ENCODE peak calls at places on chromosomes 4 and X, in ten cellular contexts. I, W, P, F, J, B, T, S, X and R are unnamed samples.

GRCh38 chr4:55241461-55241860 is 104.6 kb upstream of the SRD5A3 start:
- DNase-seq in I (no peak), W (no peak), P (no peak), F (no peak), J (no peak), B (no peak), T (no peak), S (no peak), X (no peak), R (no peak)

GRCh38 chrX:40468033-40468979 is 112.5 kb upstream of the ATP6AP2 start:
- DNase-seq in I (no peak), W (peak), P (peak), F (no peak), J (peak), B (no peak), T (peak), S (peak), X (peak), R (peak)

GRCh38 chr4:173012608-173013007 is 156.0 kb upstream of the GALNT7 start:
- DNase-seq in I (no peak), W (no peak), P (no peak), F (no peak), J (no peak), B (no peak), T (no peak), S (no peak), X (no peak), R (no peak)

GRCh38 chr4:87298362-87298761 is 24.3 kb downstream of the HSD17B13 start:
- DNase-seq in I (no peak), W (no peak), P (no peak), F (no peak), J (no peak), B (no peak), T (no peak), S (no peak), X (no peak), R (no peak)

GRCh38 chrX:24870143-24870542 is 145.6 kb downstream of the ARX start:
- DNase-seq in I (no peak), W (no peak), P (no peak), F (no peak), J (no peak), B (no peak), T (peak), S (no peak), X (peak), R (no peak)

GRCh38 chr4:163548481-163549243 is 54.2 kb downstream of the TMA16 start:
- DNase-seq in I (no peak), W (peak), P (peak), F (no peak), J (peak), B (peak), T (peak), S (no peak), X (peak), R (peak)

GRCh38 chr4:24105183-24106039 is 215.6 kb upstream of the PPARGC1A start:
- DNase-seq in I (no peak), W (no peak), P (no peak), F (no peak), J (no peak), B (peak), T (no peak), S (no peak), X (peak), R (no peak)

GRCh38 chr4:100849319-100849718 is 331.5 kb upstream of the EMCN start:
- DNase-seq in I (no peak), W (no peak), P (no peak), F (no peak), J (no peak), B (no peak), T (no peak), S (no peak), X (no peak), R (peak)

GRCh38 chrX:154829926-154830442 is 4.5 kb downstream of the SMIM9 start:
- DNase-seq in I (no peak), W (peak), P (no peak), F (no peak), J (no peak), B (no peak), T (no peak), S (no peak), X (no peak), R (no peak)

GRCh38 chr4:71266090-71266794 is 72.6 kb upstream of the SLC4A4 start:
- DNase-seq in I (no peak), W (no peak), P (no peak), F (no peak), J (no peak), B (no peak), T (no peak), S (no peak), X (peak), R (no peak)

GRCh38 chr4:106355193-106355592 is 13.4 kb downstream of the GIMD1 start:
- DNase-seq in I (no peak), W (no peak), P (no peak), F (no peak), J (no peak), B (no peak), T (no peak), S (no peak), X (no peak), R (no peak)

GRCh38 chrX:96436105-96436504 is 248.5 kb upstream of the DIAPH2 start:
- DNase-seq in I (no peak), W (no peak), P (no peak), F (no peak), J (no peak), B (no peak), T (no peak), S (no peak), X (peak), R (no peak)

GRCh38 chr4:175054980-175055379 is 136.8 kb downstream of the ADAM29 start:
- DNase-seq in I (no peak), W (no peak), P (no peak), F (no peak), J (no peak), B (no peak), T (no peak), S (no peak), X (no peak), R (no peak)

GRCh38 chr4:144591401-144591800 is 54.6 kb upstream of the HHIP start:
- DNase-seq in I (no peak), W (no peak), P (no peak), F (no peak), J (peak), B (peak), T (no peak), S (no peak), X (peak), R (peak)

GRCh38 chr4:85114526-85114925 is 148.0 kb upstream of the WDFY3 start:
- DNase-seq in I (no peak), W (no peak), P (no peak), F (no peak), J (no peak), B (no peak), T (no peak), S (no peak), X (no peak), R (no peak)

GRCh38 chr4:113695328-113696169 is 66.0 kb downstream of the CAMK2D start:
- DNase-seq in I (no peak), W (no peak), P (no peak), F (no peak), J (no peak), B (no peak), T (no peak), S (no peak), X (no peak), R (no peak)

GRCh38 chr4:150056569-150056968 is 21.7 kb upstream of the DCLK2 start:
- DNase-seq in I (no peak), W (no peak), P (no peak), F (no peak), J (no peak), B (no peak), T (no peak), S (no peak), X (peak), R (no peak)

GRCh38 chrX:12360389-12360788 is 222.1 kb downstream of the FRMPD4 start:
- DNase-seq in I (no peak), W (no peak), P (no peak), F (no peak), J (no peak), B (no peak), T (no peak), S (no peak), X (peak), R (no peak)

GRCh38 chr4:6627832-6628231 is 12.7 kb upstream of the MRFAP1 start:
- DNase-seq in I (no peak), W (no peak), P (no peak), F (no peak), J (no peak), B (no peak), T (no peak), S (no peak), X (no peak), R (no peak)